ENCODE peak calls at places on chromosome 4, in seven cellular contexts. U, B, C, I, Y, M and O are unnamed samples.

GRCh38 chr4:3870567-3870962 is 104.4 kb downstream of the ADRA2C start:
- DNase-seq in U (no peak), B (no peak), C (no peak), I (no peak), Y (peak), M (no peak), O (no peak)

GRCh38 chr4:576245-576821 is at the start of gene TMEM271:
- DNase-seq in U (no peak), B (no peak), C (peak), I (no peak), Y (no peak), M (no peak), O (no peak)

GRCh38 chr4:46975841-46976551 is 17.4 kb downstream of the GABRA4 start:
- DNase-seq in U (peak), B (no peak), C (peak), I (no peak), Y (no peak), M (no peak), O (no peak)

GRCh38 chr4:10605746-10606482 is 78.7 kb downstream of the CLNK start:
- DNase-seq in U (peak), B (peak), C (no peak), I (no peak), Y (no peak), M (no peak), O (no peak)

GRCh38 chr4:88108747-88109122 is 49.7 kb downstream of the ABCG2 start:
- DNase-seq in U (no peak), B (no peak), C (no peak), I (no peak), Y (no peak), M (no peak), O (no peak)

GRCh38 chr4:100936676-100937390 is 410.5 kb downstream of the PPP3CA start:
- DNase-seq in U (no peak), B (no peak), C (no peak), I (peak), Y (no peak), M (no peak), O (no peak)

GRCh38 chr4:124435276-124435675 is 277.3 kb downstream of the ANKRD50 start:
- DNase-seq in U (no peak), B (no peak), C (no peak), I (peak), Y (no peak), M (no peak), O (no peak)

GRCh38 chr4:17232575-17233253 is 279.2 kb downstream of the QDPR start:
- DNase-seq in U (peak), B (no peak), C (no peak), I (peak), Y (no peak), M (no peak), O (peak)

GRCh38 chr4:139556735-139557505 is 901 bp upstream of the SETD7 start:
- DNase-seq in U (no peak), B (peak), C (peak), I (no peak), Y (peak), M (peak), O (no peak)

GRCh38 chr4:67892905-67893304 is 9.1 kb upstream of the TMPRSS11D start:
- DNase-seq in U (no peak), B (no peak), C (no peak), I (no peak), Y (no peak), M (no peak), O (no peak)

GRCh38 chr4:5988086-5988845 is 30.0 kb downstream of the C4orf50 start:
- DNase-seq in U (no peak), B (no peak), C (peak), I (no peak), Y (no peak), M (no peak), O (no peak)

GRCh38 chr4:69032847-69033638 is 63.2 kb upstream of the UGT2B7 start:
- DNase-seq in U (no peak), B (peak), C (no peak), I (no peak), Y (no peak), M (no peak), O (no peak)

GRCh38 chr4:10020871-10021676 is at the start of gene SLC2A9:
- DNase-seq in U (no peak), B (peak), C (peak), I (peak), Y (peak), M (no peak), O (no peak)

GRCh38 chr4:177769155-177769554 is 326.9 kb upstream of the AGA start:
- DNase-seq in U (no peak), B (no peak), C (no peak), I (no peak), Y (no peak), M (no peak), O (no peak)

GRCh38 chr4:26267087-26267486 is 53.7 kb upstream of the RBPJ start:
- DNase-seq in U (peak), B (no peak), C (no peak), I (peak), Y (peak), M (no peak), O (peak)

GRCh38 chr4:77443941-77444340 is 161.7 kb upstream of the CXCL13 start:
- DNase-seq in U (peak), B (no peak), C (no peak), I (peak), Y (no peak), M (no peak), O (peak)

GRCh38 chr4:141896687-141897086 is 260.3 kb downstream of the IL15 start:
- DNase-seq in U (no peak), B (no peak), C (no peak), I (no peak), Y (no peak), M (no peak), O (no peak)

GRCh38 chr4:92182006-92182735 is 121.6 kb upstream of the GRID2 start:
- DNase-seq in U (no peak), B (no peak), C (no peak), I (no peak), Y (no peak), M (no peak), O (no peak)

GRCh38 chr4:120053916-120054315 is 12.7 kb downstream of the MAD2L1 start:
- DNase-seq in U (no peak), B (no peak), C (peak), I (no peak), Y (no peak), M (no peak), O (no peak)

GRCh38 chr4:6201580-6202091 is 1.3 kb upstream of the JAKMIP1 start:
- DNase-seq in U (no peak), B (no peak), C (peak), I (no peak), Y (no peak), M (no peak), O (no peak)

GRCh38 chr4:143185253-143186107 is 763 bp downstream of the USP38 start:
- DNase-seq in U (peak), B (peak), C (peak), I (peak), Y (no peak), M (peak), O (no peak)

GRCh38 chr4:72112514-72113156 is 80.8 kb downstream of the NPFFR2 start:
- DNase-seq in U (peak), B (peak), C (peak), I (peak), Y (no peak), M (no peak), O (no peak)

GRCh38 chr4:7829687-7830580 is 109.7 kb downstream of the AFAP1 start:
- DNase-seq in U (no peak), B (no peak), C (no peak), I (no peak), Y (no peak), M (no peak), O (no peak)

GRCh38 chr4:83013931-83014330 is 3.3 kb upstream of the LIN54 start:
- DNase-seq in U (no peak), B (peak), C (peak), I (no peak), Y (no peak), M (no peak), O (no peak)

GRCh38 chr4:73317092-73317491 is 58.5 kb upstream of the ANKRD17 start:
- DNase-seq in U (no peak), B (no peak), C (no peak), I (no peak), Y (no peak), M (no peak), O (no peak)

GRCh38 chr4:168803727-168804126 is 206.3 kb downstream of the CBR4 start:
- DNase-seq in U (peak), B (peak), C (no peak), I (peak), Y (no peak), M (no peak), O (peak)

GRCh38 chr4:101264993-101265815 is 82.1 kb downstream of the PPP3CA start:
- DNase-seq in U (no peak), B (peak), C (no peak), I (no peak), Y (no peak), M (no peak), O (no peak)

GRCh38 chr4:70903282-70903603 is 1.1 kb downstream of the MOB1B start:
- DNase-seq in U (no peak), B (peak), C (no peak), I (peak), Y (no peak), M (no peak), O (no peak)

GRCh38 chr4:73068496-73069337 is 799 bp downstream of the COX18 start:
- DNase-seq in U (peak), B (peak), C (peak), I (peak), Y (no peak), M (no peak), O (no peak)

GRCh38 chr4:126899382-126899801 is 733.4 kb upstream of the INTU start:
- DNase-seq in U (peak), B (peak), C (no peak), I (peak), Y (no peak), M (no peak), O (no peak)

GRCh38 chr4:108628411-108628810 is 8.0 kb downstream of the RPL34 start:
- DNase-seq in U (no peak), B (no peak), C (no peak), I (no peak), Y (no peak), M (no peak), O (no peak)

GRCh38 chr4:1896658-1896991 is 25.4 kb downstream of the NSD2 start:
- DNase-seq in U (no peak), B (no peak), C (no peak), I (no peak), Y (no peak), M (no peak), O (no peak)
- TF ChIP-seq CTCF in U (no peak), B (no peak), C (no peak), I (no peak), Y (no peak), M (no peak), O (no peak)

GRCh38 chr4:180160195-180160985 is 2082.8 kb upstream of the TENM3 start:
- DNase-seq in U (no peak), B (no peak), C (no peak), I (no peak), Y (no peak), M (no peak), O (no peak)
- H3K4me3 ChIP-seq in U (no peak), B (no peak), C (no peak), I (no peak), Y (no peak), M (no peak), O (no peak)

GRCh38 chr4:106816501-106816900 is 219.6 kb downstream of the DKK2 start:
- DNase-seq in U (no peak), B (peak), C (no peak), I (no peak), Y (no peak), M (no peak), O (peak)

GRCh38 chr4:106818764-106819163 is 217.3 kb downstream of the DKK2 start:
- DNase-seq in U (peak), B (no peak), C (no peak), I (no peak), Y (no peak), M (no peak), O (no peak)
- TF ChIP-seq CTCF in U (peak), B (no peak), C (no peak), I (peak), Y (no peak), M (no peak), O (peak)

DNA sequence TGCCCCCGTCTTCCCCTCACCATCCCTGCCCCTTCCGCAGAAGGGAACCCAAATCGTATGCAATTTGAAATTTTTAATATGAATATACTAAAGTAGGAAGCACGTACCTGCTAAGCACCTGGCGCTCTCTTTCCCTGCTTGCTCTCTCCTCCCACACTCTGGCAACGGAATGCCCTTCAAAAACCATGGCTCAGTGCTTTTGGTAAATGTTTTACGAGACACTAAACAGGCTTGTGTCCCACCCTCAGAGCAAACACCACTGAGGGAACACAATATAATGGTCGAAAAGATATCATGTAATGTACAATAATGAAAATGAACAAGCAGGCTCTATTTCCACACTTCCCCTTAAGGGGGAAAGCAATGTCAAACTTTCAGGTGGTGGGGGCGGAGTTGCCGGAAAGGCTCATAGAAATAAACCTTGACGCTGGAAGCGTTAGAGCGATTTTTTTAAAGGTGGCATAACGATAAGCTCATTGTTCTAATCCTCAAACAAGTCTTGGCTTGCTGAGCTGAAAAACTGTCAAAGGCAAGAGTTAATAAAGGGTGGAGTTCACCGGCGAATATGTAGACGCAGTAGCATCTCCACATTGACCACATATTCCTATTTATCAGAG is 115.1 kb downstream of the RBM47 start:
- DNase-seq in U (no peak), B (no peak), C (no peak), I (no peak), Y (no peak), M (peak), O (no peak)
- H3K4me3 ChIP-seq in U (no peak), B (peak), C (no peak), I (no peak), Y (no peak), M (no peak), O (no peak)

GRCh38 chr4:151952137-151952536 is 191.3 kb upstream of the GATB start:
- DNase-seq in U (no peak), B (no peak), C (no peak), I (no peak), Y (no peak), M (no peak), O (no peak)
- TF ChIP-seq CTCF in U (no peak), B (no peak), C (no peak), I (no peak), Y (no peak), M (no peak), O (no peak)

GRCh38 chr4:56550642-56551041 is 45.1 kb downstream of the ARL9 start:
- DNase-seq in U (no peak), B (no peak), C (no peak), I (no peak), Y (no peak), M (no peak), O (no peak)

GRCh38 chr4:56544573-56545131 is 39.1 kb downstream of the ARL9 start:
- DNase-seq in U (peak), B (peak), C (peak), I (peak), Y (peak), M (peak), O (peak)
- H3K4me3 ChIP-seq in U (peak), B (peak), C (no peak), I (peak), Y (peak), M (no peak), O (peak)

GRCh38 chr4:121736735-121737351 is 28.1 kb downstream of the SMIM43 start:
- DNase-seq in U (peak), B (peak), C (peak), I (peak), Y (no peak), M (peak), O (no peak)
- TF ChIP-seq CTCF in U (peak), B (peak), C (peak), I (peak), Y (peak), M (no peak), O (peak)